ENCODE peak calls at places on chromosomes 6 and 20, in six cellular contexts. P, Z, B, Y, Q and A are unnamed samples.

GRCh38 chr20:38275815-38276550 is 15.4 kb upstream of the KIAA1755 start:
- DNase-seq in P (peak), Z (no peak), B (no peak), Y (peak), Q (peak), A (no peak)

GRCh38 chr20:58851969-58852458 is 502 bp upstream of the GNAS start:
- DNase-seq in P (no peak), Z (no peak), B (no peak), Y (no peak), Q (no peak), A (no peak)

GRCh38 chr6:133890941-133891813 is 2.3 kb downstream of the TCF21 start:
- DNase-seq in P (no peak), Z (no peak), B (no peak), Y (no peak), Q (peak), A (no peak)

GRCh38 chr6:154916857-154917256 is 78.3 kb upstream of the TIAM2 start:
- DNase-seq in P (no peak), Z (no peak), B (no peak), Y (no peak), Q (no peak), A (no peak)

GRCh38 chr6:53326372-53327016 is 22.3 kb downstream of the ELOVL5 start:
- DNase-seq in P (peak), Z (no peak), B (no peak), Y (peak), Q (peak), A (peak)

GRCh38 chr20:25140968-25141367 is 54.5 kb upstream of the ENTPD6 start:
- DNase-seq in P (no peak), Z (no peak), B (no peak), Y (no peak), Q (no peak), A (no peak)

GRCh38 chr20:17827759-17828559 is 128.2 kb downstream of the BANF2 start:
- DNase-seq in P (no peak), Z (no peak), B (no peak), Y (no peak), Q (no peak), A (no peak)

GRCh38 chr6:134937426-134937825 is 12.5 kb downstream of the ALDH8A1 start:
- DNase-seq in P (no peak), Z (no peak), B (no peak), Y (peak), Q (no peak), A (peak)

GRCh38 chr6:81145506-81145905 is 607.0 kb downstream of the TENT5A start:
- DNase-seq in P (no peak), Z (no peak), B (no peak), Y (no peak), Q (no peak), A (no peak)

GRCh38 chr6:33392168-33392947 is 735 bp downstream of the KIFC1 start:
- DNase-seq in P (no peak), Z (no peak), B (no peak), Y (no peak), Q (peak), A (no peak)

GRCh38 chr6:139335447-139336210 is 38.8 kb downstream of the CITED2 start:
- DNase-seq in P (no peak), Z (no peak), B (no peak), Y (no peak), Q (peak), A (no peak)

GRCh38 chr6:151475653-151476523 is 17.9 kb upstream of the CCDC170 start:
- DNase-seq in P (no peak), Z (no peak), B (no peak), Y (no peak), Q (peak), A (no peak)
- H3K4me3 ChIP-seq in P (no peak), Z (peak), B (no peak), Y (no peak), Q (no peak), A (no peak)

GRCh38 chr6:41700577-41701347 is 34.6 kb downstream of the TFEB start:
- DNase-seq in P (no peak), Z (no peak), B (peak), Y (no peak), Q (no peak), A (no peak)
- TF ChIP-seq CTCF in P (no peak), Z (no peak), B (no peak), Y (no peak), Q (no peak), A (no peak)

GRCh38 chr6:111565316-111566221 is 40.1 kb downstream of the TRAF3IP2 start:
- DNase-seq in P (no peak), Z (no peak), B (no peak), Y (no peak), Q (no peak), A (no peak)

GRCh38 chr6:111563581-111563980 is 42.1 kb downstream of the TRAF3IP2 start:
- DNase-seq in P (no peak), Z (no peak), B (no peak), Y (no peak), Q (no peak), A (no peak)

GRCh38 chr6:111562271-111562670 is 43.4 kb downstream of the TRAF3IP2 start:
- DNase-seq in P (no peak), Z (no peak), B (no peak), Y (no peak), Q (no peak), A (no peak)

GRCh38 chr6:111566222-111566717 is 39.4 kb downstream of the TRAF3IP2 start:
- DNase-seq in P (no peak), Z (no peak), B (no peak), Y (no peak), Q (no peak), A (no peak)

DNA sequence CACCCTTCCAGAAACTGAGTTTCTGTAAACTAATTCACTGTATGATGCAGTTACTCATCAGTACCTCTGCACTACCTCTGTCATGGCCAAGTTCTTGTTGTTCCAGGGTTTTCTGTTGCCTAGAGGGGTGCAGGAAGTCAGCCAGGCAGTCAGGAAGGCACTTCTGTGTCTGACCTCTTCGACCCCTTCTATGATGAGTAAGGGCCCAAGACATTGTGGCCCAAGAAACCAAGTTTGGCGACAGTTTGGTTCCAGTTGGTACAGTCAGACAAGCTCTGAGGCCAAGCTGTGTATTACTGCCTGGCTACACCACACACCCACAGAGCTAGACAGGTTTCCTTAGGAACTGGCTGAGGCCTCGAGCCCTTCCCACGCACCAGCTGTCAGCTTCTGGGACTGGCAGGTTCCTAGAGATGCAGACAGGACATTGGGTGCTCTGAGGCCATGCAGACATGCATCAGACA is 41.2 kb downstream of the TRAF3IP2 start:
- DNase-seq in P (no peak), Z (no peak), B (no peak), Y (no peak), Q (peak), A (no peak)
- H3K4me3 ChIP-seq in P (no peak), Z (no peak), B (no peak), Y (no peak), Q (no peak), A (no peak)

DNA sequence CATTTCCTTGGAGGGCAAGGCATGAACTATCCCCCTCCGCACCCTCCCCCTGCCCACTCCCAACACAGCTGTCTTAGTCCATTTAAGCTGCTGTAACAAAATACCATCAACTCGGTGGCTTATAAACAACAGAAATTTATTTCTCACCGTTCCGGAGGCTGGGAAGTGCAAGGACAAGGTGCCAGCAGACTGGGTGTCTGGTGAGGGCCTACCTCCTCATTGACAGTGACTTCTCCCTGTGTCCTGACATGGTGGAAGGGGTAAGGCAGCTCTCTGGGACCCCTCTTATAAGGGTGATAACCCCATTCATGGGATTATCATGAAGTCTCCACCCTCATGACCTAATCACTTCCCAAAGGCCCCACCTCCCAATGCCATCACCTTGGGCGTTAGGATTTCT is 114.3 kb upstream of the MAFB start:
- DNase-seq in P (no peak), Z (no peak), B (no peak), Y (no peak), Q (no peak), A (no peak)
- TF ChIP-seq CTCF in P (no peak), Z (no peak), B (no peak), Y (no peak), Q (no peak), A (no peak)

GRCh38 chr6:136288566-136289326 is 900 bp downstream of the BCLAF1 start:
- DNase-seq in P (peak), Z (peak), B (peak), Y (peak), Q (peak), A (peak)

GRCh38 chr6:136289327-136289578 is 393 bp downstream of the BCLAF1 start:
- DNase-seq in P (peak), Z (peak), B (peak), Y (peak), Q (peak), A (peak)

GRCh38 chr6:136280032-136280609 is 9.5 kb downstream of the BCLAF1 start:
- DNase-seq in P (no peak), Z (no peak), B (no peak), Y (no peak), Q (no peak), A (no peak)

GRCh38 chr6:136282906-136283305 is 6.7 kb downstream of the BCLAF1 start:
- DNase-seq in P (no peak), Z (no peak), B (no peak), Y (no peak), Q (no peak), A (no peak)

GRCh38 chr6:136284909-136285308 is 4.7 kb downstream of the BCLAF1 start:
- DNase-seq in P (peak), Z (no peak), B (no peak), Y (no peak), Q (peak), A (no peak)
- H3K4me3 ChIP-seq in P (peak), Z (no peak), B (no peak), Y (no peak), Q (no peak), A (no peak)